ENCODE peak calls at places on chromosomes 12 and 14, in six cellular contexts. One of them, this sample, is unnamed.

GRCh38 chr14:96203635-96204034 is 1.0 kb upstream of the BDKRB2 start:
- DNase-seq in activated T-helper 1 cell treated with anti-CD3 and anti-CD28 coated beads, Interleukin-12 subunit alpha, Interleukin-12 subunit beta, Interleukin-2, Interleukin-4 antibody, amounts not matched to agents 30 ng/mL and 10 ng/mL and 1 ng/mL, durations not matched to agents 14 hours and 24 hours and 36 hours: no peak
- DNase-seq in CD4-positive, CD25-positive, alpha-beta regulatory T cell: no peak
- DNase-seq in ACHN: no peak
- DNase-seq in fibroblast of the aortic adventitia: no peak
- DNase-seq in head of caudate nucleus: no peak
- DNase-seq in this sample: no peak

GRCh38 chr14:90577661-90578282 is 180.9 kb downstream of the CALM1 start:
- DNase-seq in activated T-helper 1 cell treated with anti-CD3 and anti-CD28 coated beads, Interleukin-12 subunit alpha, Interleukin-12 subunit beta, Interleukin-2, Interleukin-4 antibody, amounts not matched to agents 30 ng/mL and 10 ng/mL and 1 ng/mL, durations not matched to agents 14 hours and 24 hours and 36 hours: no peak
- DNase-seq in CD4-positive, CD25-positive, alpha-beta regulatory T cell: no peak
- DNase-seq in ACHN: no peak
- DNase-seq in fibroblast of the aortic adventitia: no peak
- DNase-seq in head of caudate nucleus: no peak
- DNase-seq in this sample: no peak

GRCh38 chr12:117036046-117036445 is 63.2 kb downstream of the TESC start:
- DNase-seq in activated T-helper 1 cell treated with anti-CD3 and anti-CD28 coated beads, Interleukin-12 subunit alpha, Interleukin-12 subunit beta, Interleukin-2, Interleukin-4 antibody, amounts not matched to agents 30 ng/mL and 10 ng/mL and 1 ng/mL, durations not matched to agents 14 hours and 24 hours and 36 hours: no peak
- DNase-seq in CD4-positive, CD25-positive, alpha-beta regulatory T cell: no peak
- DNase-seq in ACHN: no peak
- DNase-seq in fibroblast of the aortic adventitia: no peak
- DNase-seq in head of caudate nucleus: no peak
- DNase-seq in this sample: no peak

GRCh38 chr12:7101694-7102131 is 7.3 kb downstream of the C1RL start:
- DNase-seq in activated T-helper 1 cell treated with anti-CD3 and anti-CD28 coated beads, Interleukin-12 subunit alpha, Interleukin-12 subunit beta, Interleukin-2, Interleukin-4 antibody, amounts not matched to agents 30 ng/mL and 10 ng/mL and 1 ng/mL, durations not matched to agents 14 hours and 24 hours and 36 hours: no peak
- DNase-seq in CD4-positive, CD25-positive, alpha-beta regulatory T cell: no peak
- DNase-seq in ACHN: no peak
- DNase-seq in fibroblast of the aortic adventitia: no peak
- DNase-seq in head of caudate nucleus: no peak
- DNase-seq in this sample: no peak

GRCh38 chr12:109377139-109377685 is 29.5 kb downstream of the MYO1H start:
- DNase-seq in activated T-helper 1 cell treated with anti-CD3 and anti-CD28 coated beads, Interleukin-12 subunit alpha, Interleukin-12 subunit beta, Interleukin-2, Interleukin-4 antibody, amounts not matched to agents 30 ng/mL and 10 ng/mL and 1 ng/mL, durations not matched to agents 14 hours and 24 hours and 36 hours: no peak
- DNase-seq in CD4-positive, CD25-positive, alpha-beta regulatory T cell: no peak
- DNase-seq in ACHN: no peak
- DNase-seq in fibroblast of the aortic adventitia: no peak
- DNase-seq in head of caudate nucleus: no peak
- DNase-seq in this sample: no peak

GRCh38 chr12:8080131-8080530 is 1.9 kb upstream of the NECAP1 start:
- DNase-seq in activated T-helper 1 cell treated with anti-CD3 and anti-CD28 coated beads, Interleukin-12 subunit alpha, Interleukin-12 subunit beta, Interleukin-2, Interleukin-4 antibody, amounts not matched to agents 30 ng/mL and 10 ng/mL and 1 ng/mL, durations not matched to agents 14 hours and 24 hours and 36 hours: no peak
- DNase-seq in CD4-positive, CD25-positive, alpha-beta regulatory T cell: no peak
- DNase-seq in ACHN: no peak
- DNase-seq in fibroblast of the aortic adventitia: no peak
- DNase-seq in head of caudate nucleus: no peak
- DNase-seq in this sample: no peak

GRCh38 chr14:20429801-20430669 is 5.9 kb downstream of the KLHL33 start:
- DNase-seq in activated T-helper 1 cell treated with anti-CD3 and anti-CD28 coated beads, Interleukin-12 subunit alpha, Interleukin-12 subunit beta, Interleukin-2, Interleukin-4 antibody, amounts not matched to agents 30 ng/mL and 10 ng/mL and 1 ng/mL, durations not matched to agents 14 hours and 24 hours and 36 hours: no peak
- DNase-seq in CD4-positive, CD25-positive, alpha-beta regulatory T cell: no peak
- DNase-seq in ACHN: no peak
- DNase-seq in fibroblast of the aortic adventitia: no peak
- DNase-seq in head of caudate nucleus: peak; percentile 40
- DNase-seq in this sample: no peak

GRCh38 chr12:109621271-109621671 is 47.7 kb downstream of the MVK start:
- DNase-seq in activated T-helper 1 cell treated with anti-CD3 and anti-CD28 coated beads, Interleukin-12 subunit alpha, Interleukin-12 subunit beta, Interleukin-2, Interleukin-4 antibody, amounts not matched to agents 30 ng/mL and 10 ng/mL and 1 ng/mL, durations not matched to agents 14 hours and 24 hours and 36 hours: no peak
- DNase-seq in CD4-positive, CD25-positive, alpha-beta regulatory T cell: no peak
- DNase-seq in ACHN: no peak
- DNase-seq in fibroblast of the aortic adventitia: peak; percentile 31
- DNase-seq in head of caudate nucleus: no peak
- DNase-seq in this sample: no peak

GRCh38 chr12:57549909-57550627 is at the start of gene KIF5A:
- DNase-seq in activated T-helper 1 cell treated with anti-CD3 and anti-CD28 coated beads, Interleukin-12 subunit alpha, Interleukin-12 subunit beta, Interleukin-2, Interleukin-4 antibody, amounts not matched to agents 30 ng/mL and 10 ng/mL and 1 ng/mL, durations not matched to agents 14 hours and 24 hours and 36 hours: peak; percentile 60
- DNase-seq in CD4-positive, CD25-positive, alpha-beta regulatory T cell: peak; percentile 50
- DNase-seq in ACHN: peak; percentile 60
- DNase-seq in fibroblast of the aortic adventitia: no peak
- DNase-seq in head of caudate nucleus: peak; percentile 64
- DNase-seq in this sample: no peak

This sample was measured in brain microvascular endothelial cell.